ENCODE peak calls at places on chromosomes 7 and 10, in five cellular contexts. One of them, this sample, is unnamed.

GRCh38 chr7:101985646-101986199 is 168.3 kb downstream of the CUX1 start:
- DNase-seq in mucosa of descending colon: no peak
- DNase-seq in HepG2: no peak
- DNase-seq in H9: peak; percentile 47
- DNase-seq in endothelial cell: no peak
- DNase-seq in this sample: no peak

GRCh38 chr7:81333004-81333403 is 414.2 kb upstream of the SEMA3C start:
- DNase-seq in H9: no peak
- DNase-seq in mucosa of descending colon: no peak
- DNase-seq in HepG2: no peak
- DNase-seq in endothelial cell: no peak
- DNase-seq in this sample: no peak

GRCh38 chr10:100130786-100131185 is 49.1 kb upstream of the CPN1 start:
- DNase-seq in endothelial cell: no peak
- DNase-seq in mucosa of descending colon: no peak
- DNase-seq in H9: no peak
- DNase-seq in HepG2: no peak
- DNase-seq in this sample: no peak

GRCh38 chr10:92463582-92463981 is 110.3 kb downstream of the IDE start:
- DNase-seq in mucosa of descending colon: no peak
- DNase-seq in H9: no peak
- DNase-seq in HepG2: no peak
- DNase-seq in endothelial cell: no peak
- DNase-seq in this sample: no peak

GRCh38 chr7:114922151-114922651 is 307 bp downstream of the MDFIC start:
- DNase-seq in HepG2: no peak
- DNase-seq in endothelial cell: peak; percentile 57
- DNase-seq in mucosa of descending colon: peak; percentile 41
- DNase-seq in H9: peak; percentile 49
- DNase-seq in this sample: peak; percentile 57

GRCh38 chr7:92833766-92834605 is 2.4 kb downstream of the CDK6 start:
- DNase-seq in HepG2: peak; percentile 73
- DNase-seq in H9: peak; percentile 65
- DNase-seq in mucosa of descending colon: peak; percentile 92
- DNase-seq in endothelial cell: peak; percentile 66
- DNase-seq in this sample: peak; percentile 92

GRCh38 chr10:86357041-86357440 is 9.6 kb downstream of the GRID1 start:
- DNase-seq in HepG2: no peak
- DNase-seq in H9: no peak
- DNase-seq in mucosa of descending colon: no peak
- DNase-seq in endothelial cell: no peak
- DNase-seq in this sample: no peak

GRCh38 chr10:86283466-86284287 is 82.9 kb downstream of the GRID1 start:
- DNase-seq in H9: peak; percentile 10
- DNase-seq in endothelial cell: peak; percentile 0
- DNase-seq in HepG2: no peak
- DNase-seq in mucosa of descending colon: no peak
- DNase-seq in this sample: peak; percentile 4

GRCh38 chr10:119595715-119596515 is 849 bp downstream of the TIAL1 start:
- DNase-seq in endothelial cell: peak; percentile 35
- DNase-seq in H9: peak; percentile 35
- DNase-seq in mucosa of descending colon: peak; percentile 55
- DNase-seq in HepG2: no peak
- DNase-seq in this sample: peak; percentile 64

GRCh38 chr10:79981673-79982485 is 33.0 kb upstream of the SFTPD start:
- DNase-seq in endothelial cell: peak; percentile 43
- DNase-seq in H9: peak; percentile 80
- DNase-seq in HepG2: peak; percentile 6
- DNase-seq in mucosa of descending colon: peak; percentile 61
- DNase-seq in this sample: peak; percentile 60

GRCh38 chr7:125136341-125136740 is 206.7 kb upstream of the POT1 start:
- DNase-seq in endothelial cell: no peak
- DNase-seq in HepG2: no peak
- DNase-seq in mucosa of descending colon: no peak
- DNase-seq in H9: no peak
- DNase-seq in this sample: no peak

GRCh38 chr10:131544495-131544894 is 233.0 kb upstream of the TCERG1L start:
- DNase-seq in endothelial cell: no peak
- DNase-seq in HepG2: no peak
- DNase-seq in H9: no peak
- DNase-seq in mucosa of descending colon: no peak
- DNase-seq in this sample: no peak

GRCh38 chr10:133393401-133394063 is 425 bp upstream of the MTG1 start:
- DNase-seq in HepG2: no peak
- DNase-seq in endothelial cell: peak; percentile 97
- DNase-seq in mucosa of descending colon: no peak
- DNase-seq in H9: peak; percentile 31
- DNase-seq in this sample: no peak

GRCh38 chr7:155482511-155483183 is 24.7 kb downstream of the EN2 start:
- DNase-seq in endothelial cell: no peak
- DNase-seq in H9: no peak
- DNase-seq in HepG2: no peak
- DNase-seq in mucosa of descending colon: no peak
- DNase-seq in this sample: no peak

GRCh38 chr10:130193493-130194193 is 57.5 kb downstream of the GLRX3 start:
- DNase-seq in HepG2: no peak
- DNase-seq in mucosa of descending colon: no peak
- DNase-seq in endothelial cell: no peak
- DNase-seq in H9: no peak
- DNase-seq in this sample: no peak

GRCh38 chr10:18960466-18961079 is 88.0 kb upstream of the MALRD1 start:
- DNase-seq in mucosa of descending colon: no peak
- DNase-seq in H9: no peak
- DNase-seq in endothelial cell: no peak
- DNase-seq in HepG2: no peak
- DNase-seq in this sample: no peak

GRCh38 chr7:30403477-30403876 is 75.1 kb downstream of the NOD1 start:
- DNase-seq in H9: no peak
- DNase-seq in HepG2: no peak
- DNase-seq in endothelial cell: no peak
- DNase-seq in mucosa of descending colon: peak; percentile 69
- DNase-seq in this sample: peak; percentile 58

GRCh38 chr10:75681334-75681733 is 249.9 kb downstream of the LRMDA start:
- DNase-seq in HepG2: no peak
- DNase-seq in mucosa of descending colon: no peak
- DNase-seq in H9: no peak
- DNase-seq in endothelial cell: no peak
- DNase-seq in this sample: no peak

GRCh38 chr10:21511931-21512330 is 13.6 kb downstream of the SKIDA1 start:
- DNase-seq in endothelial cell: no peak
- DNase-seq in H9: no peak
- DNase-seq in HepG2: no peak
- DNase-seq in mucosa of descending colon: no peak
- DNase-seq in this sample: no peak

GRCh38 chr10:107340345-107340744 is 175.8 kb upstream of the SORCS1 start:
- DNase-seq in H9: no peak
- DNase-seq in mucosa of descending colon: no peak
- DNase-seq in HepG2: no peak
- DNase-seq in endothelial cell: no peak
- DNase-seq in this sample: no peak

GRCh38 chr10:5951167-5951711 is 26.1 kb downstream of the IL15RA start:
- DNase-seq in endothelial cell: no peak
- DNase-seq in mucosa of descending colon: no peak
- DNase-seq in H9: no peak
- DNase-seq in HepG2: no peak
- DNase-seq in this sample: no peak

GRCh38 chr10:68406111-68406814 is 814 bp downstream of the RUFY2 start:
- DNase-seq in H9: peak; percentile 80
- DNase-seq in HepG2: peak; percentile 23
- DNase-seq in mucosa of descending colon: peak; percentile 62
- DNase-seq in endothelial cell: peak; percentile 64
- DNase-seq in this sample: peak; percentile 65

GRCh38 chr7:33721895-33722294 is 183.4 kb upstream of the BMPER start:
- DNase-seq in HepG2: no peak
- DNase-seq in mucosa of descending colon: no peak
- DNase-seq in endothelial cell: no peak
- DNase-seq in H9: no peak
- DNase-seq in this sample: no peak

GRCh38 chr7:26420600-26420999 is 128.9 kb downstream of the SNX10 start:
- DNase-seq in HepG2: no peak
- DNase-seq in H9: no peak
- DNase-seq in endothelial cell: no peak
- DNase-seq in mucosa of descending colon: no peak
- DNase-seq in this sample: no peak
- TF ChIP-seq CTCF in HepG2: no peak
- TF ChIP-seq CTCF in H9: no peak
- TF ChIP-seq CTCF in endothelial cell: no peak
- TF ChIP-seq CTCF in mucosa of descending colon: no peak
- TF ChIP-seq CTCF in this sample: no peak

GRCh38 chr7:99036531-99037175 is 107.3 kb downstream of the SMURF1 start:
- DNase-seq in H9: peak; percentile 82
- DNase-seq in endothelial cell: peak; percentile 51
- DNase-seq in mucosa of descending colon: no peak
- DNase-seq in HepG2: peak; percentile 32
- DNase-seq in this sample: no peak
- TF ChIP-seq CTCF in H9: peak; percentile 71
- TF ChIP-seq CTCF in endothelial cell: peak; percentile 34
- TF ChIP-seq CTCF in mucosa of descending colon: no peak
- TF ChIP-seq CTCF in HepG2: peak; percentile 43
- TF ChIP-seq CTCF in this sample: no peak

GRCh38 chr10:36038316-36038715 is 396.2 kb upstream of the FZD8 start:
- DNase-seq in endothelial cell: no peak
- DNase-seq in H9: no peak
- DNase-seq in mucosa of descending colon: no peak
- DNase-seq in HepG2: no peak
- DNase-seq in this sample: no peak

GRCh38 chr10:36036137-36036536 is 394.0 kb upstream of the FZD8 start:
- DNase-seq in HepG2: no peak
- DNase-seq in endothelial cell: no peak
- DNase-seq in H9: no peak
- DNase-seq in mucosa of descending colon: no peak
- DNase-seq in this sample: no peak

DNA sequence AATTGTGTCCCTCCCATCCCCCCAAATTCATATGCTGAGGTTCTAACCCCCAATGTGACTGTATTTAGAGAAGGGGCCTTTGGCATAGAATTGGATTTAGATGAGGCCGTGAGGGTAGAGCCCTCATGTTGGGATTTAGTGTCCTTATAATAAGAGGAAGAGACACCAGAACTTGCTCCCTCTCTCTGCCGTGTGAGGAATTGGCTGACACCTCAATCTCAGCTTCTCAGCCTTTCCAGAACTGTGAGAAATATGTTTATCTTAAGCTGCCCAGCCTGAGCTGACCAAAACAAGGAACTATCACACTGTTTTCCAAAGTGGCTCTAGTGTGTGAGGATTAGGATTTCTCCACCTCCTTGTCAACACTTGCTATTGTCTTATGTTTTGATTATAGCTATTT is 400.0 kb upstream of the FZD8 start:
- DNase-seq in HepG2: no peak
- DNase-seq in mucosa of descending colon: no peak
- DNase-seq in endothelial cell: no peak
- DNase-seq in H9: no peak
- DNase-seq in this sample: no peak
- TF ChIP-seq CTCF in HepG2: no peak
- TF ChIP-seq CTCF in mucosa of descending colon: no peak
- TF ChIP-seq CTCF in endothelial cell: no peak
- TF ChIP-seq CTCF in H9: peak; percentile 59
- TF ChIP-seq CTCF in this sample: no peak

DNA sequence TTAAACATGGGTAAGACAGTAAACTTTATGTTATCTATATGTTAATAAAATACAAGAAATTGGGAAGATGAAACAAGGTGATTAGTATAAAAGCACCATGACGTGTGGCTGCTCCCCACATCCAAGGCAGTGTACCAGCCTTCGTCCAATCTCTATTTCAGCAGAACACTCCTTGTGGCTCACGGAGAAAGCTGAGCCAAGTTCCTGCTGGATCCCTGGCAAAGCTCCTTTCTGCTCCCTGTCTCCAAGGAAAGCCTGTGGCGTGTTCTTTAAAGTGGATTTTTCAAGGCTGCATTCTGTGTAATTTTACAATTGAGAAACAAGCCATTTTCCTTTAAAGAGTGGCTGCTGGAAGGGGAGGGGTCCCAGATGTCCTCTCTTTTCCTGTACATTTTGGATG is 467.3 kb downstream of the PTPRN2 start:
- DNase-seq in mucosa of descending colon: no peak
- DNase-seq in H9: no peak
- DNase-seq in endothelial cell: no peak
- DNase-seq in HepG2: no peak
- DNase-seq in this sample: no peak
- TF ChIP-seq CTCF in mucosa of descending colon: no peak
- TF ChIP-seq CTCF in H9: no peak
- TF ChIP-seq CTCF in endothelial cell: no peak
- TF ChIP-seq CTCF in HepG2: no peak
- TF ChIP-seq CTCF in this sample: no peak